ENCODE peak calls at places on chromosomes 5 and 9, in nine cellular contexts. G is heart left ventricle; A is ureter; P is effector CD4-positive, alpha-beta T cell; Z is transverse colon; D is CD4-positive, alpha-beta T cell; L is midbrain; Y is 8988T; E is ELF-1. F is an unnamed sample.

GRCh38 chr5:74851684-74852353 is 14.4 kb downstream of the FAM169A start:
- DNase-seq in D (no peak), A (no peak), P (no peak), E (no peak), Y (no peak), L (peak; percentile 36), G (no peak), Z (no peak), F (no peak)

GRCh38 chr5:109597893-109598292 is 91.8 kb upstream of the MAN2A1 start:
- DNase-seq in P (no peak), E (no peak), L (no peak), Y (no peak), Z (no peak), G (no peak), A (no peak), D (no peak), F (no peak)

GRCh38 chr5:115816226-115817042 is at the start of gene CDO1:
- DNase-seq in Z (peak; percentile 8), Y (no peak), D (no peak), L (peak; percentile 85), E (peak; percentile 75), A (peak; percentile 52), P (no peak), G (peak; percentile 53), F (peak; percentile 90)

GRCh38 chr9:14018061-14018460 is 295.9 kb downstream of the NFIB start:
- DNase-seq in Y (no peak), A (no peak), Z (no peak), L (no peak), E (no peak), G (no peak), P (no peak), D (no peak), F (no peak)

GRCh38 chr9:110157812-110158629 is 49.9 kb downstream of the C9orf152 start:
- DNase-seq in L (no peak), G (no peak), P (no peak), Y (no peak), A (no peak), D (no peak), Z (no peak), E (no peak), F (no peak)

GRCh38 chr5:131634996-131635754 is at the start of gene RAPGEF6:
- DNase-seq in D (peak; percentile 88), P (peak; percentile 94), E (peak; percentile 98), Y (peak; percentile 33), L (peak; percentile 99), Z (peak; percentile 98), G (peak; percentile 99), A (peak; percentile 99), F (peak; percentile 96)

GRCh38 chr5:134423376-134423775 is 11.7 kb upstream of the CDKN2AIPNL start:
- DNase-seq in Y (no peak), A (no peak), P (no peak), G (no peak), E (no peak), D (no peak), L (no peak), Z (no peak), F (no peak)

GRCh38 chr9:11356101-11356500 is 743.3 kb upstream of the PTPRD start:
- DNase-seq in L (no peak), Z (no peak), D (no peak), A (no peak), G (no peak), E (no peak), Y (no peak), P (no peak), F (no peak)

GRCh38 chr5:136781464-136781863 is 416.1 kb upstream of the TRPC7 start:
- DNase-seq in Z (no peak), G (no peak), L (no peak), D (no peak), A (no peak), E (no peak), P (no peak), Y (no peak), F (no peak)

GRCh38 chr9:4443439-4443838 is 46.8 kb upstream of the SLC1A1 start:
- DNase-seq in A (no peak), E (no peak), P (no peak), Y (no peak), D (no peak), L (peak; percentile 0), Z (no peak), G (no peak), F (no peak)

GRCh38 chr5:39020465-39020864 is 53.7 kb downstream of the RICTOR start:
- DNase-seq in L (no peak), P (no peak), Z (no peak), D (no peak), G (no peak), Y (no peak), E (no peak), A (no peak), F (no peak)

GRCh38 chr5:98839469-98840383 is 66.3 kb downstream of the RGMB start:
- DNase-seq in D (no peak), Y (peak; percentile 22), P (no peak), A (no peak), L (no peak), E (no peak), Z (no peak), G (no peak), F (no peak)